ENCODE peak calls at places on chromosomes 16 and 17, in four cellular contexts. H, S, V and Y are unnamed samples. For H3K27me3, the result is how much of the 10 kb centered on the place peaks cover.

GRCh38 chr17:9240659-9241370 is 219.5 kb downstream of the NTN1 start:
- DNase-seq in H (peak), S (peak), V (peak), Y (no peak)

GRCh38 chr17:18041776-18042175 is 2.6 kb downstream of the GID4 start:
- DNase-seq in H (no peak), S (no peak), V (no peak), Y (no peak)

GRCh38 chr17:55510986-55511721 is at the start of gene SMIM36:
- DNase-seq in V (no peak), H (no peak), S (no peak), Y (no peak)

GRCh38 chr16:15451098-15451731 is 16.8 kb downstream of the BMERB1 start:
- DNase-seq in V (no peak), H (no peak), S (no peak), Y (no peak)

GRCh38 chr17:67422887-67423286 is 45.8 kb downstream of the PITPNC1 start:
- DNase-seq in H (no peak), S (no peak), V (no peak), Y (no peak)

GRCh38 chr17:49132699-49133364 is at the start of gene B4GALNT2:
- DNase-seq in S (peak), V (no peak), H (no peak), Y (peak)

GRCh38 chr17:50051082-50051576 is 4.8 kb upstream of the ITGA3 start:
- DNase-seq in S (peak), V (no peak), H (no peak), Y (no peak)

GRCh38 chr16:77111057-77111456 is 79.9 kb upstream of the MON1B start:
- DNase-seq in H (no peak), V (no peak), S (no peak), Y (no peak)

GRCh38 chr17:73291260-73291801 is 20.5 kb downstream of the CDC42EP4 start:
- DNase-seq in H (peak), V (peak), S (peak), Y (no peak)

GRCh38 chr17:77449908-77450741 is 309.4 kb downstream of the SEC14L1 start:
- DNase-seq in V (no peak), S (peak), H (peak), Y (no peak)

GRCh38 chr17:59870482-59870881 is 22.3 kb downstream of the TUBD1 start:
- DNase-seq in V (no peak), S (peak), H (no peak), Y (no peak)

GRCh38 chr17:73342057-73342522 is 30.3 kb upstream of the CDC42EP4 start:
- DNase-seq in V (peak), S (peak), H (peak), Y (no peak)

GRCh38 chr16:23965137-23965733 is 129.5 kb downstream of the PRKCB start:
- DNase-seq in S (no peak), H (no peak), V (no peak), Y (no peak)

GRCh38 chr16:17777461-17777863 is 306.7 kb upstream of the XYLT1 start:
- DNase-seq in V (no peak), H (no peak), S (no peak), Y (no peak)

GRCh38 chr16:70723740-70724145 is 37.9 kb upstream of the MTSS2 start:
- DNase-seq in V (no peak), S (no peak), H (no peak), Y (no peak)

GRCh38 chr17:1929896-1930750 is 95.0 kb downstream of the RTN4RL1 start:
- DNase-seq in H (no peak), V (no peak), S (no peak), Y (no peak)

GRCh38 chr17:69468211-69468610 is 53.7 kb downstream of the MAP2K6 start:
- DNase-seq in V (no peak), H (no peak), S (no peak), Y (no peak)

GRCh38 chr16:77931058-77931457 is 91.3 kb upstream of the CLEC3A start:
- DNase-seq in H (no peak), V (no peak), S (no peak), Y (no peak)

GRCh38 chr17:38733315-38734234 is 3.4 kb downstream of the CISD3 start:
- DNase-seq in S (peak), H (no peak), V (no peak), Y (no peak)

GRCh38 chr17:67779098-67779672 is 46.1 kb upstream of the BPTF start:
- DNase-seq in V (no peak), H (no peak), S (peak), Y (no peak)

GRCh38 chr17:50918071-50918932 is 52.1 kb upstream of the TOB1 start:
- DNase-seq in H (no peak), V (no peak), S (no peak), Y (no peak)

GRCh38 chr17:81491761-81492160 is 20.8 kb downstream of the ACTG1 start:
- DNase-seq in V (no peak), S (no peak), H (no peak), Y (no peak)

GRCh38 chr16:21159281-21159951 is 942 bp downstream of the LDAF1 start:
- DNase-seq in H (peak), V (no peak), S (peak), Y (peak)

GRCh38 chr16:15879255-15879804 is 9.1 kb downstream of the CEP20 start:
- DNase-seq in H (no peak), V (no peak), S (no peak), Y (no peak)

GRCh38 chr16:22786691-22787090 is 27.3 kb upstream of the HS3ST2 start:
- DNase-seq in V (no peak), H (no peak), S (no peak), Y (no peak)

GRCh38 chr17:41678907-41679739 is 9.6 kb upstream of the EIF1 start:
- DNase-seq in V (no peak), S (no peak), H (no peak), Y (peak)

GRCh38 chr16:10878644-10879498 is 1.9 kb downstream of the CIITA start:
- DNase-seq in H (peak), V (no peak), S (peak), Y (no peak)

GRCh38 chr16:71658771-71659170 is 32.8 kb downstream of the MARVELD3 start:
- DNase-seq in S (no peak), H (no peak), V (no peak), Y (no peak)

GRCh38 chr16:396199-396598 is 800 bp upstream of the NME4 start:
- DNase-seq in H (no peak), S (no peak), V (no peak), Y (no peak)

GRCh38 chr16:79563919-79564318 is 36.6 kb downstream of the MAF start:
- DNase-seq in S (no peak), H (no peak), V (no peak), Y (no peak)

GRCh38 chr17:27318633-27319032 is 24.7 kb downstream of the WSB1 start:
- DNase-seq in V (no peak), H (no peak), S (no peak), Y (no peak)
- H3K27ac ChIP-seq in V (peak), H (no peak), S (no peak), Y (no peak)

GRCh38 chr16:67264277-67264676 is 15.1 kb upstream of the PLEKHG4 start:
- DNase-seq in S (no peak), H (peak), V (no peak), Y (no peak)
- TF ChIP-seq CTCF in S (no peak), H (no peak), V (no peak), Y (no peak)

GRCh38 chr16:50916040-50916439 is 174.2 kb downstream of the CYLD start:
- DNase-seq in S (no peak), V (no peak), H (no peak), Y (no peak)
- H3K27me3 ChIP-seq in S (under half), V (under half), H (under half), Y (under half)

DNA sequence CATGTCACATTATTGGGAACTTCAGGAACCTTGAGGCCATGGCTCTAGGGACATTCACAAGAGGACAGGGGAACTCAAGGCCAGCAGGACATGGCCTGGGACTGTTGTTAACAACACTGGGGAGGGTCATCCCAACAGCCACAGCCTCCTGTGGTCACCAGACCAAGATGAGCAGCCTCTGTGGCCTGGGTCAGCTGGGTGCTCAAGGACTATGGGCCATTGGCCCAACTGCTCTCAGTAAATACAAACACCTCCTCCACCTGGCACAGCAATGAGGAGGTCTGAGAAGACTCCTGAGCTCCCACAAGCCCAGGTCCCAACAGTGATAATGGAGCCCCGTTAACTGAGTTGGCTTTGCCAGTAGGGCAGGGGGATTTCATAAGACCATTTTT is 20.9 kb downstream of the KIFC3 start:
- DNase-seq in S (no peak), H (no peak), V (no peak), Y (no peak)
- H3K27ac ChIP-seq in S (peak), H (no peak), V (no peak), Y (no peak)

GRCh38 chr16:53881371-53881770 is 177.4 kb downstream of the FTO start:
- DNase-seq in H (no peak), V (no peak), S (no peak), Y (no peak)

GRCh38 chr16:53884748-53885147 is 180.8 kb downstream of the FTO start:
- DNase-seq in H (no peak), V (no peak), S (no peak), Y (no peak)

GRCh38 chr16:53878216-53878615 is 174.3 kb downstream of the FTO start:
- DNase-seq in H (no peak), S (no peak), V (no peak), Y (no peak)

GRCh38 chr16:53886482-53887378 is 182.8 kb downstream of the FTO start:
- DNase-seq in S (no peak), V (no peak), H (no peak), Y (no peak)

DNA sequence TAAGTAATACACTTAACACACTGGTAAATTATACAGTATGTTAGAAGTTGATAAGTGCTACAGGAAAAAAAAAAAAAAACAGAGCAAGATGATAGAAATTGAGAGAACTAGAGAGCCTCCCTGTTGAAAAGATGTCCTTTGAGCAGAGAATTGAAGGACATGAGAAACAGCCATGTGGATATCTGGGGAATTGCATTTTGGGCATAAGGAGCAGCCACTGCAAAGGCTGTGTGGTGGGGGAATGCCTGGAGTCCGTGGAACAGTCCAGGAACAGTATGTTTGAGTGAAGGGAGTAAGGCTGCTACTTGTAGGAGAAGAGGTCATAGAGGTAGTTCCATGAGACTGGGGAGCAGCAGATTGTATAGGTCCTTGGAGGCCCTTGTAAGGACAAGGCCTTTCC is 178.4 kb downstream of the FTO start:
- DNase-seq in V (no peak), H (no peak), S (no peak), Y (no peak)
- TF ChIP-seq CTCF in V (no peak), H (no peak), S (no peak), Y (no peak)

GRCh38 chr17:79904865-79905264 is 65.6 kb upstream of the CBX4 start:
- DNase-seq in H (no peak), V (no peak), S (no peak), Y (no peak)

GRCh38 chr17:79905832-79906231 is 66.6 kb upstream of the CBX4 start:
- DNase-seq in H (no peak), S (no peak), V (no peak), Y (no peak)

GRCh38 chr17:79899584-79899983 is 60.3 kb upstream of the CBX4 start:
- DNase-seq in V (no peak), S (no peak), H (no peak), Y (no peak)

GRCh38 chr17:79901131-79901530 is 61.9 kb upstream of the CBX4 start:
- DNase-seq in V (no peak), S (no peak), H (no peak), Y (no peak)

DNA sequence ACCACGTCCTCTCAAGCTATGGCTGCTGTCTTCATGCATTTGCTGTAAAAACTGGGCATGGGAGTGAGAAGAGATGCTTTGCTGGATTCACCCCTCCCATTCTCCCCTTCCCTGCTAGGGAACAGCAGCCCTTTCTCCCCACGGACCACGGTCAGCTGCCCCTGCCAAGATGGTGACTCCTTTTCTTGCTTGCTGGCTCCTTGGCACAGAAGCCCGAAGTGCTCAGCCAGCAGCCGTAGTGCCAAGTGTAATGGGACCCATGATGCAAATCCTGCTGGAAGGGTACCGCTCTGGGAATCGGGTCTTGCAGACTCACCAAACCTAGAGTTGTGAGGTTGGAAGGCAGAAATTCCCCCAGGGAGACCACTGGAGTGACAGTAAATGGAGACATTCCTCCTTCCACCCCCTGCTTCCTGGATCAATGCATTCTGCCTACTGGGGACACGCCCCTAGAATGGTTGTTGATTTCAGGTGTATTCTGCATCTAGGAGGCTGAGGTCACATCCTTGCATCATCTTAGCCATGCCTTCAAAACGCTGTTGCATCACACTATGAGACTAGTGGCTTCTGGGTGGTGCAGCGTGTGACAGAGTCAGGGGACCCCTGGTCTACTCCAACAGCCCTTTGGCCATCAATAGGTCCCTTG is 63.0 kb upstream of the CBX4 start:
- DNase-seq in V (no peak), H (no peak), S (no peak), Y (no peak)
- H3K27me3 ChIP-seq in V (under half), H (under half), S (under half), Y (under half)